ENCODE peak calls at places on chromosome 13, in four cellular contexts. One of them, this sample, is unnamed.

GRCh38 chr13:75841905-75842304 is 205.8 kb downstream of the LMO7 start:
- DNase-seq in neuronal stem cell: no peak
- DNase-seq in mesendoderm: no peak
- DNase-seq in H9: no peak
- DNase-seq in this sample: no peak

GRCh38 chr13:49444517-49445395 is 682 bp downstream of the SETDB2 start:
- DNase-seq in neuronal stem cell: peak; percentile 29
- DNase-seq in mesendoderm: peak; percentile 89
- DNase-seq in H9: no peak
- DNase-seq in this sample: peak; percentile 74

GRCh38 chr13:81148822-81149221 is 807.9 kb upstream of the SPRY2 start:
- DNase-seq in neuronal stem cell: no peak
- DNase-seq in mesendoderm: no peak
- DNase-seq in H9: no peak
- DNase-seq in this sample: no peak

GRCh38 chr13:27273658-27274425 is 3.2 kb downstream of the RASL11A start:
- DNase-seq in H9: peak; percentile 23
- DNase-seq in neuronal stem cell: no peak
- DNase-seq in mesendoderm: no peak
- DNase-seq in this sample: no peak

GRCh38 chr13:101640797-101641400 is 188.4 kb downstream of the ITGBL1 start:
- DNase-seq in mesendoderm: no peak
- DNase-seq in H9: no peak
- DNase-seq in neuronal stem cell: no peak
- DNase-seq in this sample: peak; percentile 36

GRCh38 chr13:45055902-45056648 is 64.2 kb upstream of the GTF2F2 start:
- DNase-seq in H9: no peak
- DNase-seq in mesendoderm: peak; percentile 40
- DNase-seq in neuronal stem cell: no peak
- DNase-seq in this sample: no peak

GRCh38 chr13:77503398-77503797 is 32.1 kb upstream of the SCEL start:
- DNase-seq in H9: no peak
- DNase-seq in mesendoderm: no peak
- DNase-seq in neuronal stem cell: no peak
- DNase-seq in this sample: no peak

GRCh38 chr13:67651908-67652307 is 421.8 kb upstream of the PCDH9 start:
- DNase-seq in H9: no peak
- DNase-seq in neuronal stem cell: no peak
- DNase-seq in mesendoderm: peak; percentile 19
- DNase-seq in this sample: no peak

GRCh38 chr13:77786888-77787287 is 89.4 kb downstream of the SLAIN1 start:
- DNase-seq in neuronal stem cell: no peak
- DNase-seq in H9: no peak
- DNase-seq in mesendoderm: no peak
- DNase-seq in this sample: no peak

GRCh38 chr13:19713186-19713965 is 69.4 kb downstream of the PSPC1 start:
- DNase-seq in mesendoderm: peak; percentile 9
- DNase-seq in neuronal stem cell: no peak
- DNase-seq in H9: no peak
- DNase-seq in this sample: peak; percentile 34

GRCh38 chr13:76852991-76853390 is 33.2 kb downstream of the KCTD12 start:
- DNase-seq in H9: no peak
- DNase-seq in neuronal stem cell: no peak
- DNase-seq in mesendoderm: no peak
- DNase-seq in this sample: peak; percentile 35

GRCh38 chr13:99339736-99340392 is 32.7 kb upstream of the GPR183 start:
- DNase-seq in H9: no peak
- DNase-seq in mesendoderm: no peak
- DNase-seq in neuronal stem cell: no peak
- DNase-seq in this sample: peak; percentile 55

GRCh38 chr13:100214886-100215285 is 126.0 kb downstream of the PCCA start:
- DNase-seq in H9: no peak
- DNase-seq in neuronal stem cell: no peak
- DNase-seq in mesendoderm: peak; percentile 86
- DNase-seq in this sample: no peak

GRCh38 chr13:75481176-75482069 is 546 bp downstream of the TBC1D4 start:
- DNase-seq in H9: peak; percentile 52
- DNase-seq in mesendoderm: peak; percentile 59
- DNase-seq in neuronal stem cell: peak; percentile 51
- DNase-seq in this sample: peak; percentile 50

GRCh38 chr13:53637971-53638547 is 609.4 kb downstream of the OLFM4 start:
- DNase-seq in neuronal stem cell: no peak
- DNase-seq in mesendoderm: no peak
- DNase-seq in H9: no peak
- DNase-seq in this sample: no peak

GRCh38 chr13:93002071-93002470 is 224.5 kb upstream of the GPC6 start:
- DNase-seq in neuronal stem cell: no peak
- DNase-seq in mesendoderm: no peak
- DNase-seq in H9: no peak
- DNase-seq in this sample: no peak

GRCh38 chr13:100600915-100601314 is 12.3 kb upstream of the GGACT start:
- DNase-seq in H9: no peak
- DNase-seq in mesendoderm: no peak
- DNase-seq in neuronal stem cell: no peak
- DNase-seq in this sample: no peak

GRCh38 chr13:71055644-71056043 is 811.4 kb downstream of the DACH1 start:
- DNase-seq in neuronal stem cell: no peak
- DNase-seq in mesendoderm: no peak
- DNase-seq in H9: no peak
- DNase-seq in this sample: no peak

GRCh38 chr13:39353988-39354387 is 249.0 kb downstream of the LHFPL6 start:
- DNase-seq in mesendoderm: no peak
- DNase-seq in neuronal stem cell: no peak
- DNase-seq in H9: no peak
- DNase-seq in this sample: peak; percentile 9

GRCh38 chr13:47426126-47426849 is 529.4 kb upstream of the HTR2A start:
- DNase-seq in mesendoderm: no peak
- DNase-seq in neuronal stem cell: no peak
- DNase-seq in H9: no peak
- DNase-seq in this sample: no peak

GRCh38 chr13:25874907-25875306 is 176.9 kb downstream of the SHISA2 start:
- DNase-seq in neuronal stem cell: no peak
- DNase-seq in H9: no peak
- DNase-seq in mesendoderm: peak; percentile 7
- DNase-seq in this sample: no peak

GRCh38 chr13:95569966-95570365 is 17.4 kb downstream of the CLDN10 start:
- DNase-seq in mesendoderm: no peak
- DNase-seq in neuronal stem cell: no peak
- DNase-seq in H9: no peak
- DNase-seq in this sample: peak; percentile 83

GRCh38 chr13:65959305-65959704 is 1270.8 kb downstream of the PCDH9 start:
- DNase-seq in mesendoderm: no peak
- DNase-seq in neuronal stem cell: no peak
- DNase-seq in H9: no peak
- DNase-seq in this sample: no peak

GRCh38 chr13:32001769-32002168 is 29.8 kb upstream of the FRY start:
- DNase-seq in H9: no peak
- DNase-seq in mesendoderm: no peak
- DNase-seq in neuronal stem cell: no peak
- DNase-seq in this sample: peak; percentile 22

GRCh38 chr13:41562541-41563178 is 105.3 kb downstream of the RGCC start:
- DNase-seq in neuronal stem cell: no peak
- DNase-seq in H9: no peak
- DNase-seq in mesendoderm: no peak
- DNase-seq in this sample: no peak
- H2BK5ac ChIP-seq in neuronal stem cell: no peak overlapping the region
- H2BK5ac ChIP-seq in H9: no peak overlapping the region
- H2BK5ac ChIP-seq in mesendoderm: no peak overlapping the region
- H2BK5ac ChIP-seq in this sample: no peak overlapping the region

DNA sequence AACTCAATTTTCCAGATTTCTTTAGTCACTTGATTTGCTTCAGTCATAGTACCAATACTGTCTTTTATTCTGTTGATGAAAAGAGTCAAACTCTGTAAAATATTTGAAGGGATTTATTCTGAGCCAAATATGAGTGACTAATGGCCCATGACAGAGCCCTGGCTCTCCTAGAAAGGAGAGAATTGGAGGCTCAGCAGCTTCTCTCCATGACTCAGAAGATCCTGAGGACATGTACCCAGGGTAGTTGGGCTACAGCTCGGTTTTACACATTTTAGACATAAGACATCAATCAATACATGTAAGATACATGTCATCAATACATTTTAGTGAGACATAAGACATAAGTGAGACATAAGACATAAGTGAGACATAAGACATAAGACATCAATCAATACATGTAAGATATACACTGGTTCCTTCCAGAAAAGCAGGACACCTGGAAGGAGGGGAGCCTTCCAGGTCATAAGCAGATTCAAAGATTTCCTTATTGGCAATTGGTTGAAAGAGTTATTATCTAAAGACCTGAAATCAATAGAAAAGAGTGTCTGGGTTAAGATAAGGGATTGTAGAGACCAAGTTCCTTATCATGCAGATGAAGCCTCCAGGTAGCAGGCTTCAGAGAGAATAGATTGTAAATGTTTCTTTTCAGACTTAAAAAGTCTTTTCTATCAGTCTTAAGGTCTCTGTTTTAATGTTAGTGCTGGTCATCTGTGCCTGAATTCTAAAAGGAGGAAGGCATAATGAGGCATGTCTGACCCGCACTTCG is 179.8 kb upstream of the RFC3 start:
- DNase-seq in mesendoderm: peak; percentile 54
- DNase-seq in neuronal stem cell: no peak
- DNase-seq in H9: no peak
- DNase-seq in this sample: no peak
- H3K18ac ChIP-seq in mesendoderm: peak overlapping the region; percentile 75
- H3K18ac ChIP-seq in neuronal stem cell: no peak overlapping the region
- H3K18ac ChIP-seq in H9: no peak overlapping the region
- H3K18ac ChIP-seq in this sample: no peak overlapping the region

GRCh38 chr13:43991773-43992201 is 112.1 kb downstream of the LACC1 start:
- DNase-seq in neuronal stem cell: no peak
- DNase-seq in mesendoderm: peak; percentile 34
- DNase-seq in H9: no peak
- DNase-seq in this sample: no peak
- H2BK5ac ChIP-seq in neuronal stem cell: no peak overlapping the region
- H2BK5ac ChIP-seq in mesendoderm: no peak overlapping the region
- H2BK5ac ChIP-seq in H9: no peak overlapping the region
- H2BK5ac ChIP-seq in this sample: no peak overlapping the region

DNA sequence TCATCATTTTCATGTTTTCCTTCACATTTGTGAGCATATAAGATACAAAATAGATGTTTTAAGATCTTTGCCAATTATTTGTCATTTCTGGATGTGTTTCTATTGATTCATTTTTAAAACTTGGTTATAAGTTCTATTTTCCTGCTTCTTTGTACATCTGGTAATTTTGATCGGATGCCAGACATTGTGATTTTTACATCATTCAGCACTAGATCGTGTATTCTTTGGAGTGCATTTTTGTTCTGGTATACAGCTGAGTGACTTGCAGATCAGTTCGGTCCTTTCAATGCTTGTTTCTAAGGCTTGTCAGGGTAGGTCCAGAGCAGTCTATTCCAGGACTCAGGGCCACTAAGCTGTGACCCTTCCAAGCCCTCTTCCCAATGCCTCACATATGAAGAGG is 198.2 kb downstream of the KLF12 start:
- DNase-seq in H9: no peak
- DNase-seq in neuronal stem cell: no peak
- DNase-seq in mesendoderm: no peak
- DNase-seq in this sample: no peak
- H3K18ac ChIP-seq in H9: no peak overlapping the region
- H3K18ac ChIP-seq in neuronal stem cell: no peak overlapping the region
- H3K18ac ChIP-seq in mesendoderm: no peak overlapping the region
- H3K18ac ChIP-seq in this sample: no peak overlapping the region

GRCh38 chr13:42835012-42835411 is 53.6 kb downstream of the FAM216B start:
- DNase-seq in H9: no peak
- DNase-seq in mesendoderm: no peak
- DNase-seq in neuronal stem cell: no peak
- DNase-seq in this sample: no peak

GRCh38 chr13:42836930-42837329 is 55.5 kb downstream of the FAM216B start:
- DNase-seq in neuronal stem cell: no peak
- DNase-seq in mesendoderm: peak; percentile 55
- DNase-seq in H9: no peak
- DNase-seq in this sample: peak; percentile 26

GRCh38 chr13:42832341-42833153 is 51.2 kb downstream of the FAM216B start:
- DNase-seq in H9: no peak
- DNase-seq in mesendoderm: no peak
- DNase-seq in neuronal stem cell: no peak
- DNase-seq in this sample: no peak
- H2BK5ac ChIP-seq in H9: no peak overlapping the region
- H2BK5ac ChIP-seq in mesendoderm: no peak overlapping the region
- H2BK5ac ChIP-seq in neuronal stem cell: no peak overlapping the region
- H2BK5ac ChIP-seq in this sample: no peak overlapping the region

DNA sequence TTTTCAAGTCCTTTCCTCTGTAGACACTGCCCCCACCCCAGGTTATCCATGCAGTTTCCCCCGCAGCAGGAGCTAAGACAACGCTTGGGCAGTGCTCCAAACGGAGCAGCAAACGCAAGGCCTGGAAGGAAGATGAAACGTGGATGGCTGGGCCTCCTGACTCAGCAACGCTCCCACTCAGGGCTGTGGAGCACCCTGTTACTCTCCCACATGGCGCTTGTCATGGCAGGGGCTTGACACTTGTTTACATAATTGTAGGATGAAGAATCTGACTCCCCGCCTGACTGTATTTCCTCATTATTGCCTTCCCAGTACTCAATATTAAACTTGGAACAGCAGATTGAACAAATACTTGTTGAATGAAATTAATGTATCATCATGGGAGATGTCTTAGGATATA is 799 bp upstream of the C1QTNF9B start:
- DNase-seq in H9: no peak
- DNase-seq in mesendoderm: no peak
- DNase-seq in neuronal stem cell: no peak
- DNase-seq in this sample: no peak
- H3K18ac ChIP-seq in H9: no peak overlapping the region
- H3K18ac ChIP-seq in mesendoderm: no peak overlapping the region
- H3K18ac ChIP-seq in neuronal stem cell: no peak overlapping the region
- H3K18ac ChIP-seq in this sample: no peak overlapping the region